ENCODE peak calls at places on chromosomes 11 and 22, in five cellular contexts. S is osteoblast; Q is upper lobe of right lung; G is effector memory CD4-positive, alpha-beta T cell; Y is HepG2. A is an unnamed sample. For H3K9me3, the result is how much of the 10 kb centered on the place peaks cover.

GRCh38 chr11:57344826-57345225 is 6.7 kb downstream of the P2RX3 start:
- DNase-seq in Y (no peak), G (no peak), S (no peak), Q (no peak), A (no peak)

GRCh38 chr22:35552846-35553245 is 12.2 kb downstream of the RASD2 start:
- DNase-seq in Q (no peak), G (no peak), S (peak), Y (no peak), A (no peak)

GRCh38 chr22:38554281-38554680 is 15.7 kb downstream of the DMC1 start:
- DNase-seq in S (peak), Q (no peak), G (no peak), Y (no peak), A (no peak)

GRCh38 chr11:117612111-117612510 is 184.9 kb downstream of the DSCAML1 start:
- DNase-seq in Q (no peak), Y (no peak), S (no peak), G (no peak), A (no peak)

GRCh38 chr11:125123947-125124633 is 12.7 kb upstream of the TMEM218 start:
- DNase-seq in G (peak), Q (peak), S (no peak), Y (peak), A (peak)

GRCh38 chr22:45549739-45550138 is 47.1 kb downstream of the FBLN1 start:
- DNase-seq in G (no peak), Q (no peak), Y (no peak), S (no peak), A (no peak)

GRCh38 chr11:17548444-17548843 is 1.4 kb downstream of the OTOG start:
- DNase-seq in Y (no peak), Q (no peak), G (no peak), S (no peak), A (no peak)

GRCh38 chr22:49820984-49821383 is 6.7 kb downstream of the BRD1 start:
- DNase-seq in G (no peak), S (peak), Y (no peak), Q (no peak), A (no peak)

GRCh38 chr11:60130496-60130895 is 42.0 kb downstream of the MS4A2 start:
- DNase-seq in G (no peak), S (no peak), Q (no peak), Y (peak), A (no peak)

GRCh38 chr11:134366279-134366678 is 34.5 kb downstream of the GLB1L2 start:
- DNase-seq in G (no peak), Q (no peak), Y (no peak), S (peak), A (no peak)

DNA sequence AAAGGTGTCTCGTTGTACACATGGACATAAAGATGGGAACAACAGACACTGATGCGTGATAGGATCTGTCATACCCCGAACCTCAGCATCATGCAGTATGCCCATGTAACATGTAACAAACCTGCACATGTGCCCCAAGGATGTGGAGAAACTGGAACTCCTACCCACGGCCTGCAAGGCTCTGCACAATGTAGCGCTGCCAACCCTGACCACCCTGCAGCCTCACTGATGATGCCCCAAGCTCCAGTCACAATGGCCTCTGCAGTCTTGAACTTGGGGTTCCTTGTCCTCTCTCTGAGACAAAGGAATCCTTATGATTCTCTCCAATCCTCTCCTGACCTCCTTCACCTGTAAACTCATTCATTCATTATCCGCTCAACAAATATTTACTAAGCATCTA is 14.2 kb downstream of the LMO1 start:
- DNase-seq in S (no peak), Y (no peak), Q (peak), G (no peak), A (no peak)
- H3K27ac ChIP-seq in S (no peak), Y (no peak), Q (no peak), G (no peak), A (no peak)

GRCh38 chr11:10603721-10604297 is 35.3 kb upstream of the LYVE1 start:
- DNase-seq in Y (no peak), S (no peak), Q (no peak), G (no peak), A (no peak)

GRCh38 chr11:10607462-10607861 is 39.0 kb upstream of the LYVE1 start:
- DNase-seq in G (no peak), Y (no peak), S (no peak), Q (no peak), A (no peak)

GRCh38 chr11:10604340-10604748 is 35.9 kb upstream of the LYVE1 start:
- DNase-seq in G (no peak), Q (no peak), Y (peak), S (peak), A (no peak)

GRCh38 chr11:10606536-10607208 is 38.2 kb upstream of the LYVE1 start:
- DNase-seq in Y (no peak), G (no peak), Q (no peak), S (peak), A (no peak)

GRCh38 chr11:10605941-10606381 is 37.5 kb upstream of the LYVE1 start:
- DNase-seq in Y (peak), Q (peak), G (no peak), S (peak), A (no peak)
- H3K4me3 ChIP-seq in Y (no peak), Q (no peak), G (no peak), S (peak), A (no peak)

GRCh38 chr11:2660357-2660939 is 39.3 kb downstream of the KCNQ1OT1 start:
- DNase-seq in G (no peak), Y (no peak), S (peak), Q (no peak), A (no peak)

GRCh38 chr11:2662430-2663299 is 37.1 kb downstream of the KCNQ1OT1 start:
- DNase-seq in Y (no peak), G (no peak), S (peak), Q (no peak), A (no peak)

GRCh38 chr11:2661173-2662023 is 38.4 kb downstream of the KCNQ1OT1 start:
- DNase-seq in G (no peak), S (peak), Q (no peak), Y (no peak), A (no peak)

GRCh38 chr11:2663506-2663905 is 36.3 kb downstream of the KCNQ1OT1 start:
- DNase-seq in G (no peak), Y (no peak), S (peak), Q (no peak), A (no peak)

DNA sequence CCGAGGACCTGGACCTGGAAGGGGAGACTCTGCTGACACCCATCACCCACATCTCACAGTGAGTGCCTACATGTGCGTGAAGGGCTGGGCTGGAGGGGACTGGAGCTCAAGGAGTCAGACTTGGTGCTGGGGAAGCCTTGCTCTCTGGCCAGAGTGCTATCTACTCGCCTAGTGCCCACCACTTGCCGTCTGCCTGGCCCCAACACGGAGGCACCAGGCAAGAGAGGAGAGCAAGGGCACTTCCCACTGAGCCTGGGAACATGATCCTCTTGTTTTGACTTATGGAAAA is 37.8 kb downstream of the KCNQ1OT1 start:
- DNase-seq in S (peak), Y (no peak), Q (no peak), G (no peak), A (no peak)
- H3K9me3 ChIP-seq in S (under half), Y (under half), Q (under half), G (under half), A (under half)

GRCh38 chr22:32544953-32545558 is 70.4 kb downstream of the FBXO7 start:
- DNase-seq in Y (no peak), G (no peak), Q (no peak), S (peak), A (no peak)

GRCh38 chr22:32546480-32546879 is 71.9 kb downstream of the FBXO7 start:
- DNase-seq in Y (no peak), Q (no peak), S (no peak), G (no peak), A (no peak)

GRCh38 chr22:32548039-32548438 is 73.4 kb downstream of the FBXO7 start:
- DNase-seq in G (no peak), S (no peak), Q (no peak), Y (no peak), A (no peak)

GRCh38 chr22:32546935-32547334 is 72.3 kb downstream of the FBXO7 start:
- DNase-seq in S (no peak), Q (no peak), G (no peak), Y (no peak), A (no peak)

GRCh38 chr22:32545801-32546200 is 71.2 kb downstream of the FBXO7 start:
- DNase-seq in G (no peak), Y (peak), S (no peak), Q (no peak), A (no peak)
- H3K27ac ChIP-seq in G (no peak), Y (no peak), S (no peak), Q (peak), A (no peak)

DNA sequence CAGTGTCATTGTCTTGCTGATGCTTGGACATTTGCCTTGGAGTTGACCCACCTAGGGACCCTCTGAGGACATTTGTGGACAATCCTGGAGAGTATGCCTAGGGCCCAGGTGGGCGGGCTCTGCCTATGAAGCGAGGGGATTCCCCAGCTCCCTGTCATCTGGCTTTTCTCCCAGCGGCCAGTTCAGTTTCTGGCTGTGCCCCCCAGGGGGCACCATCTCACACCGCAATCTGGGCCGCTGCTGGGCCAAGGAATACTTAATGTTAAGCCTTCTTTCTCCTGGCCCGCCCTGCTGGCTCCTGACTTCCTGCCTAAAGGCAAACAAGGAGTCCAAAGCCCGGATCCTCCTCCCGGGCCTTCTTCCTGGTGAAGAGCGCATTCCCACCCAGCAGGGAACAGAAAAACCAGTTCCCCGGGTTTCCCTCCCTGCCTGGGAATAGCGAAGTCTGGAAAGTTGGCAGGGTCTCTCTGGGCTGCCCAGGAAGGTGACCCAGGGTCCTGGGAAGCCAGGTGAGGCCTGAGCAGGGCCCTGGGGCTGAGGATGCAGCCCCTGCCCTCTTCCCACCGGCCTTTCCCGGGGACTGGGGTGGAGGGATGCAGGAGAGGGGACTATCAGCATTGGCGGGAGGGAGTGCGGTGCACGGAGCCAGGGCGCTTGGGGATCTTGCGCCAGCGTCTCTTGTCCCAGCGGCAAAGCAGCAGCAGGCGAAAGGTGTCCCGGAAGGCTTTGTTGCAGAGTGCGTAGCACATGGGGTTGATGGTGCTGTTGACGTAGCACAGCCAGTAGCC is 11.9 kb downstream of the CHRM1 start:
- DNase-seq in Q (peak), S (peak), Y (peak), G (no peak), A (no peak)
- H3K4me3 ChIP-seq in Q (peak), S (no peak), Y (no peak), G (no peak), A (no peak)

GRCh38 chr11:70043482-70043881 is 34.6 kb upstream of the ANO1 start:
- DNase-seq in S (no peak), Y (no peak), G (no peak), Q (no peak), A (no peak)
- H3K9me3 ChIP-seq in S (under half), Y (under half), G (under half), Q (under half), A (under half)

DNA sequence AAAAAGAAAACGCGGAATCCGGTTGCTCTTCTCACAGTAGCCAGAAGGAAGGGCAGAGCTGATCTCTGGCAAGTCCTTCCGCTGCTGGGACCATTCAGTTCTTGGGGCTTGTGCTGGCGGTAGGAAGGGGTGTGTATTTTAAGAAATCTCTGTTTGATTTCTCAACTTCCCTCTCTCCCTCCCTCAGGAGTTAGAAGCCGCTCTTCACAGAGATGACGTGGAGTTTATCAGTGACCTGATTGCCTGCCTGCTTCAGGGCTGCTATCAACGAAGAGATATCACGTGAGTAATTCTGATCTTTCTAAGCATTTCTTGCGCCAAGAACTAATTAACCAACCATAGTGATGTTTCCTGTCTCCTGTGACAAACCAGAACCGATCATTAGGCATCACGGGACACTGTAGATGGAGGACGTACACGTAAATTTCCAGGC is 85.9 kb upstream of the SLC25A18 start:
- DNase-seq in Y (no peak), Q (no peak), G (no peak), S (no peak), A (no peak)
- H3K27ac ChIP-seq in Y (no peak), Q (peak), G (no peak), S (no peak), A (no peak)

A was measured in CD4-positive, alpha-beta memory T cell.